ENCODE peak calls at places on chromosomes 7 and 10, in ten cellular contexts. S is prostate gland, W is heart left ventricle, A is right lobe of liver, X is suprapubic skin, V is uterus, J is body of pancreas, E is sigmoid colon, Z is IMR-90, G is HCT116. U is an unnamed sample.

GRCh38 chr7:727104-727805 is at the start of gene PRKAR1B:
- DNase-seq in E (peak; percentile 58), S (no peak), A (peak; percentile 60), X (peak; percentile 73), Z (no peak), G (no peak), V (no peak), J (peak; percentile 33), W (no peak), U (no peak)

GRCh38 chr10:22697101-22697500 is 17.3 kb downstream of the PIP4K2A start:
- DNase-seq in E (no peak), V (no peak), X (no peak), G (no peak), S (no peak), J (no peak), A (no peak), Z (no peak), W (no peak), U (no peak)

GRCh38 chr10:124380256-124380995 is 38.3 kb downstream of the OAT start:
- DNase-seq in G (no peak), J (no peak), S (no peak), A (no peak), Z (no peak), V (no peak), X (no peak), W (no peak), E (peak; percentile 18), U (no peak)

GRCh38 chr7:27096756-27097514 is 1.1 kb upstream of the HOXA1 start:
- DNase-seq in A (no peak), Z (peak; percentile 64), W (peak; percentile 72), V (peak; percentile 52), X (no peak), S (no peak), E (peak; percentile 82), G (no peak), J (no peak), U (no peak)

GRCh38 chr10:14200645-14201534 is 129.8 kb downstream of the FRMD4A start:
- DNase-seq in A (no peak), X (no peak), Z (peak; percentile 9), W (no peak), G (no peak), E (no peak), S (no peak), V (no peak), J (peak; percentile 29), U (no peak)

GRCh38 chr7:5679741-5680473 is 101.6 kb downstream of the RNF216 start:
- DNase-seq in W (peak; percentile 67), J (no peak), A (peak; percentile 58), V (no peak), X (no peak), S (no peak), E (peak; percentile 83), Z (no peak), G (no peak), U (no peak)

GRCh38 chr10:97169911-97170693 is 15.7 kb downstream of the SLIT1 start:
- DNase-seq in Z (no peak), G (no peak), W (peak; percentile 72), X (no peak), A (no peak), J (peak; percentile 53), E (no peak), S (peak; percentile 74), V (no peak), U (no peak)

GRCh38 chr10:129322872-129323271 is 144.2 kb upstream of the MGMT start:
- DNase-seq in E (no peak), X (no peak), J (no peak), G (no peak), Z (no peak), V (no peak), W (no peak), A (no peak), S (no peak), U (no peak)

GRCh38 chr7:7761340-7761973 is 43.0 kb upstream of the RPA3 start:
- DNase-seq in S (no peak), Z (peak; percentile 66), G (peak; percentile 26), J (no peak), E (no peak), X (no peak), V (no peak), W (no peak), A (no peak), U (no peak)

GRCh38 chr10:19488592-19489280 is 327.5 kb upstream of the PLXDC2 start:
- DNase-seq in A (no peak), G (no peak), W (peak; percentile 69), V (peak; percentile 36), Z (no peak), S (no peak), J (peak; percentile 12), E (peak; percentile 73), X (no peak), U (no peak)

GRCh38 chr10:14700551-14700950 is 74.1 kb downstream of the FAM107B start:
- DNase-seq in E (no peak), X (no peak), Z (no peak), S (no peak), J (no peak), W (no peak), G (no peak), V (no peak), A (no peak), U (no peak)

GRCh38 chr7:100823140-100823525 is 4.2 kb downstream of the EPHB4 start:
- DNase-seq in X (no peak), S (no peak), J (no peak), Z (no peak), E (no peak), G (no peak), A (no peak), W (no peak), V (no peak), U (no peak)

GRCh38 chr10:123150986-123151738 is 3.0 kb upstream of the BUB3 start:
- DNase-seq in V (no peak), Z (peak; percentile 9), J (no peak), E (no peak), S (no peak), X (no peak), W (no peak), G (no peak), A (no peak), U (no peak)

GRCh38 chr7:44212018-44212417 is 11.2 kb downstream of the YKT6 start:
- DNase-seq in E (peak; percentile 25), S (no peak), X (peak; percentile 31), J (no peak), W (no peak), A (no peak), V (no peak), G (no peak), Z (no peak), U (no peak)

DNA sequence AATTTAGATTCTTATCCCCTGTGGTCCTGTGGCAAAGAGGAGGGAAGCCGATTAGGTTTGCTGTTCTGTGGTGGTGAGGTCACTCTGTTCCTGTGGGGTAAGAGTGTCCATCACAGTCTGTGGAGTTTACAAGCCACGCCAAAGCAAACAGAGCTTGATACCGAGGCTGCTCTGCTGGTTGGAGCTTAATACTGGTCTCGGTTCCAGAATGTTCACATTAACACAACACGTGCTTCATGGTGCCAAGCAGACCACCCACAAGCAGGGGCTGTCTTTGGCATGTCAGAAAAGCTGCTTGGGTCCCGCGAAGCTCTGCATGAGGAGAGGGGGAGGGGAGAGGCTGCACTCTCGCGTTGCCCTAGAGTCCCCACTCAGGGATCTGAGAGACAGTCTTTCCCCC is 47.5 kb downstream of the DNAJB6 start:
- DNase-seq in G (no peak), S (peak; percentile 52), J (no peak), V (no peak), Z (peak; percentile 28), W (no peak), E (no peak), A (no peak), X (peak; percentile 60), U (no peak)
- H3K27ac ChIP-seq in G (no peak overlapping the region), S (peak overlapping the region; percentile 42), J (no peak overlapping the region), V (no peak overlapping the region), Z (no peak overlapping the region), W (no peak overlapping the region), E (no peak overlapping the region), A (no peak overlapping the region), X (no peak overlapping the region), U (no peak overlapping the region)

GRCh38 chr10:4186849-4187248 is 401.8 kb upstream of the KLF6 start:
- DNase-seq in G (no peak), A (no peak), X (no peak), E (no peak), J (no peak), V (no peak), S (no peak), W (no peak), Z (no peak), U (no peak)

GRCh38 chr10:4191354-4191753 is 406.3 kb upstream of the KLF6 start:
- DNase-seq in A (no peak), V (no peak), J (no peak), Z (no peak), S (no peak), X (no peak), G (no peak), E (no peak), W (no peak), U (no peak)

GRCh38 chr10:4190876-4191275 is 405.9 kb upstream of the KLF6 start:
- DNase-seq in S (no peak), V (no peak), J (no peak), E (no peak), G (no peak), W (no peak), X (no peak), Z (no peak), A (no peak), U (no peak)

GRCh38 chr10:4191894-4192293 is 406.9 kb upstream of the KLF6 start:
- DNase-seq in J (no peak), X (no peak), E (no peak), Z (no peak), W (no peak), G (no peak), V (no peak), A (no peak), S (no peak), U (no peak)

DNA sequence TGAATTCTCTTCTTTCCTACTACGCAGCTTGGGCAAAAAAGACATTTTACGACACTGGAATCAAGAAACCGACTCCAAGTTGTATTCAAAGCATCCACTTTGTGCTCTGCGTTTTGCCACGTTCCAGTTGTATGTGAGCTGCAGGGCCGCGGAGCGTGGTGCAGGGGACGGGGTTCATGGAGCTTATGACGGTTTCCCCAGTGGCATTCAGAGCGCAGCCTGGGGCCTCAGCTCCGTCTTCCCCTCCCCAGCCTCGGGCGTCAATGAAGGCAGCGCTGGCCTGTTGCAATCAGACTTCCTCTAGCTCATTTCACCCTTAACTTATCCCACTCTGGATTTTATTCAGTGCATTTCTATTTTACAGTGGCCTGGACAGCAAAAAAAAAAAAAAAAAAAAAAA is 403.4 kb upstream of the KLF6 start:
- DNase-seq in A (no peak), E (no peak), X (no peak), W (no peak), J (no peak), S (no peak), V (no peak), G (no peak), Z (no peak), U (no peak)
- TF ChIP-seq POLR2A in A (no peak), E (no peak), X (no peak), W (no peak), J (no peak), S (no peak), V (no peak), G (no peak), Z (no peak), U (no peak)

GRCh38 chr10:119265691-119266090 is 58.3 kb downstream of the GRK5 start:
- DNase-seq in X (no peak), G (no peak), J (no peak), A (no peak), S (no peak), V (no peak), W (no peak), E (no peak), Z (no peak), U (no peak)
- H3K27ac ChIP-seq in X (no peak overlapping the region), G (no peak overlapping the region), J (no peak overlapping the region), A (no peak overlapping the region), S (no peak overlapping the region), V (no peak overlapping the region), W (no peak overlapping the region), E (no peak overlapping the region), Z (no peak overlapping the region), U (no peak overlapping the region)

GRCh38 chr10:5827841-5828240 is 14.6 kb upstream of the GDI2 start:
- DNase-seq in A (no peak), Z (no peak), W (no peak), J (no peak), V (no peak), E (peak; percentile 34), X (no peak), G (no peak), S (no peak), U (no peak)
- TF ChIP-seq POLR2A in A (no peak), Z (no peak), W (no peak), J (no peak), V (no peak), E (no peak), X (no peak), G (no peak), S (no peak), U (no peak)

U was measured in esophagus squamous epithelium.